ENCODE peak calls at places on chromosomes 6 and 20, in ten cellular contexts. B is Peyer's patch, S is neural progenitor cell, K is astrocyte, L is Caco-2, G is fibroblast of lung, Q is hepatocyte, T is HCT116, W is left ventricle myocardium inferior, O is heart right ventricle. J is an unnamed sample.

GRCh38 chr6:52538921-52539354 is 37.9 kb downstream of the TRAM2 start:
- DNase-seq in L (no peak), K (peak; percentile 67), O (no peak), T (no peak), B (no peak), Q (no peak), S (no peak), W (no peak), G (peak; percentile 77), J (peak; percentile 62)

GRCh38 chr20:33175123-33175522 is 7.2 kb downstream of the BPIFA2 start:
- DNase-seq in L (no peak), G (no peak), T (no peak), O (no peak), S (no peak), K (no peak), W (no peak), Q (no peak), B (no peak), J (no peak)

GRCh38 chr20:57621426-57622200 is 1.4 kb upstream of the ZBP1 start:
- DNase-seq in T (no peak), W (no peak), Q (no peak), K (no peak), G (no peak), L (peak; percentile 32), S (no peak), O (no peak), B (no peak), J (no peak)

GRCh38 chr6:139133272-139133671 is 1.6 kb upstream of the HECA start:
- DNase-seq in K (no peak), W (no peak), Q (no peak), G (no peak), S (no peak), L (no peak), O (no peak), T (no peak), B (no peak), J (no peak)

GRCh38 chr6:166046232-166046631 is 121.4 kb downstream of the TBXT start:
- DNase-seq in L (no peak), O (no peak), Q (no peak), S (no peak), G (peak; percentile 95), K (peak; percentile 95), B (no peak), W (no peak), T (no peak), J (peak; percentile 92)

GRCh38 chr6:41360314-41360685 is 24.9 kb downstream of the NCR2 start:
- DNase-seq in L (no peak), Q (no peak), B (no peak), T (no peak), O (no peak), G (no peak), W (no peak), S (no peak), K (no peak), J (no peak)

GRCh38 chr6:91864911-91865310 is 1278.0 kb upstream of the MAP3K7 start:
- DNase-seq in Q (no peak), B (no peak), G (no peak), O (no peak), T (no peak), K (no peak), L (no peak), W (no peak), S (no peak), J (no peak)

GRCh38 chr6:80530096-80530495 is 423.6 kb downstream of the BCKDHB start:
- DNase-seq in Q (no peak), K (no peak), B (no peak), G (no peak), T (no peak), O (no peak), L (no peak), W (no peak), S (no peak), J (no peak)

GRCh38 chr6:136073216-136073615 is 176.9 kb downstream of the MTFR2 start:
- DNase-seq in L (no peak), O (no peak), G (peak; percentile 27), B (no peak), K (peak; percentile 21), W (no peak), T (no peak), Q (no peak), S (no peak), J (no peak)

GRCh38 chr20:33647603-33648395 is 14.3 kb upstream of the C20orf144 start:
- DNase-seq in G (peak; percentile 89), L (peak; percentile 37), B (no peak), S (no peak), T (no peak), K (peak; percentile 85), O (no peak), W (peak; percentile 14), Q (no peak), J (peak; percentile 74)

GRCh38 chr6:140225587-140226438 is 851.4 kb upstream of the CITED2 start:
- DNase-seq in Q (no peak), T (no peak), G (peak; percentile 80), S (no peak), K (peak; percentile 76), O (no peak), L (no peak), B (no peak), W (no peak), J (peak; percentile 66)

GRCh38 chr6:106087548-106088325 is 1.6 kb downstream of the PRDM1 start:
- DNase-seq in S (peak; percentile 72), L (no peak), T (no peak), W (peak; percentile 23), B (no peak), Q (no peak), K (peak; percentile 80), O (no peak), G (peak; percentile 85), J (peak; percentile 37)

GRCh38 chr6:134517145-134517658 is 199.3 kb upstream of the SGK1 start:
- DNase-seq in L (no peak), W (peak; percentile 83), B (peak; percentile 71), T (no peak), G (peak; percentile 86), O (peak; percentile 72), K (peak; percentile 83), Q (peak; percentile 64), S (peak; percentile 50), J (peak; percentile 84)

GRCh38 chr6:116221067-116221466 is 32.8 kb downstream of the TSPYL4 start:
- DNase-seq in O (no peak), G (peak; percentile 37), B (no peak), K (peak; percentile 22), L (no peak), W (no peak), Q (no peak), S (no peak), T (no peak), J (no peak)

GRCh38 chr6:161353208-161353613 is 79.3 kb upstream of the AGPAT4 start:
- DNase-seq in L (peak; percentile 79), W (no peak), G (no peak), O (no peak), Q (peak; percentile 39), K (no peak), B (no peak), S (peak; percentile 70), T (peak; percentile 52), J (no peak)
- TF ChIP-seq CTCF in L (peak; percentile 47), W (peak; percentile 48), G (peak; percentile 31), O (peak; percentile 18), Q (peak; percentile 17), K (peak; percentile 9), B (peak; percentile 64), S (peak; percentile 46), T (no peak), J (peak; percentile 57)

GRCh38 chr6:112190164-112190563 is 64.2 kb downstream of the LAMA4 start:
- DNase-seq in K (no peak), Q (no peak), L (no peak), B (no peak), S (no peak), O (no peak), G (no peak), W (no peak), T (no peak), J (no peak)

GRCh38 chr6:112184996-112185395 is 69.4 kb downstream of the LAMA4 start:
- DNase-seq in O (no peak), K (no peak), T (no peak), Q (no peak), G (no peak), S (peak; percentile 39), B (no peak), W (no peak), L (no peak), J (no peak)

GRCh38 chr6:112189494-112189893 is 64.9 kb downstream of the LAMA4 start:
- DNase-seq in L (no peak), T (no peak), Q (no peak), G (peak; percentile 74), K (peak; percentile 70), O (peak; percentile 19), B (no peak), W (no peak), S (no peak), J (no peak)

GRCh38 chr6:112188906-112189305 is 65.5 kb downstream of the LAMA4 start:
- DNase-seq in O (no peak), K (peak; percentile 72), W (no peak), G (peak; percentile 75), B (no peak), S (no peak), T (no peak), Q (no peak), L (no peak), J (peak; percentile 55)

DNA sequence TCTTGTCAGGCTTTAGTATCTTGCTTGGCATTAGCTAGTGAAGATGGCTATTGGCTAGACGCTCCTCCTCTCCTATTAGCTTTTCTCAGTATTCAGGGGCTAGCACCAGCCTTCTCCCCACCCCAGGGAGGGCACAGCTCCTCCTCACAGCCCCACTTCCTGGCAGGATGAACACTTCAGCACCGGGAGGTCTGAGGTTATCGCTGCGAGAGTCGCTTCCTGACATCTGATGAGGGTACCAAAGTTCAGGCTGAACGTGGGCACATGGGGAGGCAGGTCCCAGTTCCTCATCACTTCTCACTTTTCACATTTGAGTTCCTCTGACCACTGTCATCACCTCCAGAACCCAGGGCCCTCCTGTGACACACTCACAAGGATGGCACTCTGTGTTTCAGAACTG is 66.6 kb downstream of the LAMA4 start:
- DNase-seq in W (no peak), S (no peak), O (no peak), G (no peak), T (no peak), Q (no peak), K (no peak), L (no peak), B (no peak), J (no peak)
- H3K36me3 ChIP-seq in W (peaks cover 83% of the 10 kb centered on the region), S (no peaks in the 10 kb centered on the region), O (peaks cover 48% of the 10 kb centered on the region), G (peaks cover 18% of the 10 kb centered on the region), T (no peaks in the 10 kb centered on the region), Q (no peaks in the 10 kb centered on the region), K (peaks cover 7% of the 10 kb centered on the region), L (no peaks in the 10 kb centered on the region), B (no peaks in the 10 kb centered on the region), J (peaks cover 25% of the 10 kb centered on the region)

GRCh38 chr20:17651761-17652388 is 30.2 kb downstream of the RRBP1 start:
- DNase-seq in Q (peak; percentile 42), G (no peak), O (no peak), W (no peak), S (no peak), B (peak; percentile 50), T (no peak), L (peak; percentile 67), K (no peak), J (no peak)
- TF ChIP-seq CTCF in Q (peak; percentile 21), G (no peak), O (no peak), W (no peak), S (no peak), B (peak; percentile 20), T (peak; percentile 22), L (peak; percentile 70), K (no peak), J (no peak)

DNA sequence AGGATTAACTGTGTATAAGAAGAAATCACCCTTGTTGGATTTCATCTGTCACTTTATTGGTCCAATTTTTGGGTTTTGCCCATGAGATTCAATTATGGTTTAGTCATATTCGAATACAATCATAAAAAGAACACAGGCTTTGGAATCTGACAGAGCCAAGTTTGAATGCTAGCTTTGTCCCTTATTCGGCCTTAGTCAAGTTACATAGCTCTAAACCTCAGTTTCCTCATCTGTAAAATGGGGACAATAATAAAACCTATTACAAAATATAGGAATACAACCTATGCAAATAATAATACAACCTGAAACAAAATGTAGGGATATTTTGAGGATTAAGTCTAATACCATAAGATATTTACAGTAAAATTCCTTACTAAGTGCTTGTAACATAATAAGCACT is 57.7 kb downstream of the PRPH2 start:
- DNase-seq in O (no peak), K (no peak), B (no peak), G (no peak), W (no peak), S (no peak), Q (no peak), L (no peak), T (no peak), J (no peak)
- H3K36me3 ChIP-seq in O (peaks cover 50% of the 10 kb centered on the region), K (peaks cover 45% of the 10 kb centered on the region), B (peaks cover 89% of the 10 kb centered on the region), G (peaks cover 4% of the 10 kb centered on the region), W (peaks cover 88% of the 10 kb centered on the region), S (peaks cover 14% of the 10 kb centered on the region), Q (no peaks in the 10 kb centered on the region), L (no peaks in the 10 kb centered on the region), T (peaks cover 30% of the 10 kb centered on the region), J (peaks cover 63% of the 10 kb centered on the region)